ENCODE peak calls at places on chromosome 16, in four cellular contexts. One of them, this sample, is unnamed.

GRCh38 chr16:578870-579405 is 9.2 kb downstream of the PIGQ start:
- DNase-seq in HAP-1: peak; percentile 86
- DNase-seq in endodermal cell: peak; percentile 92
- DNase-seq in aorta: peak; percentile 85
- DNase-seq in this sample: no peak

GRCh38 chr16:10601444-10602401 is 21.3 kb upstream of the EMP2 start:
- DNase-seq in HAP-1: no peak
- DNase-seq in endodermal cell: no peak
- DNase-seq in aorta: no peak
- DNase-seq in this sample: no peak

GRCh38 chr16:81443688-81444447 is 740 bp upstream of the CMIP start:
- DNase-seq in HAP-1: peak; percentile 32
- DNase-seq in endodermal cell: peak; percentile 71
- DNase-seq in aorta: peak; percentile 84
- DNase-seq in this sample: no peak

GRCh38 chr16:62899737-62900136 is 863.5 kb upstream of the CDH8 start:
- DNase-seq in HAP-1: no peak
- DNase-seq in endodermal cell: no peak
- DNase-seq in aorta: no peak
- DNase-seq in this sample: no peak

GRCh38 chr16:3774156-3774767 is 56.9 kb upstream of the TRAP1 start:
- DNase-seq in HAP-1: no peak
- DNase-seq in endodermal cell: no peak
- DNase-seq in aorta: no peak
- DNase-seq in this sample: no peak

GRCh38 chr16:20884240-20884556 is 16.0 kb downstream of the DCUN1D3 start:
- DNase-seq in HAP-1: no peak
- DNase-seq in endodermal cell: no peak
- DNase-seq in aorta: no peak
- DNase-seq in this sample: no peak

GRCh38 chr16:13343981-13344380 is 442.6 kb downstream of the SHISA9 start:
- DNase-seq in HAP-1: no peak
- DNase-seq in endodermal cell: no peak
- DNase-seq in aorta: no peak
- DNase-seq in this sample: no peak

GRCh38 chr16:19746561-19746960 is 28.5 kb downstream of the IQCK start:
- DNase-seq in HAP-1: peak; percentile 15
- DNase-seq in endodermal cell: no peak
- DNase-seq in aorta: no peak
- DNase-seq in this sample: no peak

GRCh38 chr16:73058221-73058615 is 10.3 kb upstream of the ZFHX3 start:
- DNase-seq in HAP-1: no peak
- DNase-seq in endodermal cell: peak; percentile 69
- DNase-seq in aorta: peak; percentile 84
- DNase-seq in this sample: no peak

GRCh38 chr16:11781773-11782172 is 15.3 kb downstream of the ZC3H7A start:
- DNase-seq in HAP-1: no peak
- DNase-seq in endodermal cell: no peak
- DNase-seq in aorta: no peak
- DNase-seq in this sample: no peak

GRCh38 chr16:67173323-67173722 is 3.0 kb downstream of the NOL3 start:
- DNase-seq in HAP-1: no peak
- DNase-seq in endodermal cell: peak; percentile 61
- DNase-seq in aorta: no peak
- DNase-seq in this sample: no peak

GRCh38 chr16:67169642-67170167 is 633 bp upstream of the NOL3 start:
- DNase-seq in HAP-1: peak; percentile 88
- DNase-seq in endodermal cell: peak; percentile 96
- DNase-seq in aorta: no peak
- DNase-seq in this sample: no peak

GRCh38 chr16:67170168-67170947 is at the start of gene NOL3:
- DNase-seq in HAP-1: peak; percentile 92
- DNase-seq in endodermal cell: peak; percentile 95
- DNase-seq in aorta: peak; percentile 95
- DNase-seq in this sample: no peak

GRCh38 chr16:67169011-67169451 is 1.3 kb upstream of the NOL3 start:
- DNase-seq in HAP-1: no peak
- DNase-seq in endodermal cell: peak; percentile 88
- DNase-seq in aorta: no peak
- DNase-seq in this sample: no peak

GRCh38 chr16:67170948-67171649 is 761 bp downstream of the NOL3 start:
- DNase-seq in HAP-1: peak; percentile 34
- DNase-seq in endodermal cell: peak; percentile 65
- DNase-seq in aorta: no peak
- DNase-seq in this sample: no peak
- H3K4me1 ChIP-seq in HAP-1: peaks cover 38% of the 10 kb centered on the region
- H3K4me1 ChIP-seq in endodermal cell: no peaks in the 10 kb centered on the region
- H3K4me1 ChIP-seq in aorta: no peaks in the 10 kb centered on the region
- H3K4me1 ChIP-seq in this sample: peaks cover 4% of the 10 kb centered on the region

DNA sequence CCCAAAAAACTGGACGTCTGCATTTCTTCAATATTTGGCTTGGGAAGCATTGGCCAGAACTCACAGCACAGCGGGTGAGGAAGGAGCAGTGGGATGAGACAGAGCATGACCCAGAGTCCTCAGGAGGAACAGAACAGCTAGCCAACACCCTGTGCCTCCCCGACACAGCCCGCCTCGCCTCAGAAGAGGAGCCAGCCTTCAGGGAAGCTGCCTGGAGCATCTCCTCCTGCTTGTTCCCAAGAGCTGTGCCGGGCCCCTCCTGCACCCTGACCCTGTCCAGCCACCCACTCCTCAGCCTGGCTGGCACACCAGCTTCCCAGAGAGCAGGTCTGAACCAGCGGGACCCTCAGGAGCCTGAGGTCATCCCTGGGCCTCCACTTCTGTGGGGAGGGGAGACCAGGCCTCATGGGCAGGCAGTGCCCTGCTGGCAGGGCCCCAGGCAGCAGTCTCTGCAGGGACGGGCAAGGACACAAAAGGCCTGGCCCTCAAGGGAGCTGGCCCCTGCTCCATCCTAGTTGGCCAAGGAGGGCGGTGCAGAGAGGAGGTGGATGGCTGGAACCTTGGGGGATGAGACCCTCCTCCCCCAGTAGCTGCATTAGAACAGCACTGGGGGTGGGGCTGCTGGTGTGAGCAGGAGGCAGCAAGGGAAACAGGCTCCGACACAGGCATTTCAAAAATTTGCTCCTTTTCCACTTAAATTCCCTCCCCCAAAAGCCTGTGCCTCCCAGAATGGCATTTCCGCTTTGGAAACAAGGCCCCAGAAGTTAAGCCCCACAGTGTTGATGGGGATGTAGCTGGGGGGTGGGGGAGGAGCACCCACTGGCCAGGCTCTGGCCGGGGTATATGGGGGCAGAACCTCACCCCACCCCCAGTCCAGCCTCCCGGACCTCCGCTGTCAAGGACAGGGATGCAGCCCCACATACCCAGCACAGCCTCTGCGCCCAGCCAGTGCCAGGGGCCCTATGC is 1.8 kb upstream of the BCAR1 start:
- DNase-seq in HAP-1: peak; percentile 54
- DNase-seq in endodermal cell: peak; percentile 95
- DNase-seq in aorta: peak; percentile 77
- DNase-seq in this sample: peak; percentile 85
- H3K4me1 ChIP-seq in HAP-1: peaks cover 8% of the 10 kb centered on the region
- H3K4me1 ChIP-seq in endodermal cell: peaks cover 29% of the 10 kb centered on the region
- H3K4me1 ChIP-seq in aorta: no peaks in the 10 kb centered on the region
- H3K4me1 ChIP-seq in this sample: peaks cover 43% of the 10 kb centered on the region

GRCh38 chr16:67024384-67024896 is 4.5 kb upstream of the CBFB start:
- DNase-seq in HAP-1: no peak
- DNase-seq in endodermal cell: no peak
- DNase-seq in aorta: no peak
- DNase-seq in this sample: no peak
- H3K4me1 ChIP-seq in HAP-1: peaks cover 3% of the 10 kb centered on the region
- H3K4me1 ChIP-seq in endodermal cell: peaks cover 13% of the 10 kb centered on the region
- H3K4me1 ChIP-seq in aorta: no peaks in the 10 kb centered on the region
- H3K4me1 ChIP-seq in this sample: no peaks in the 10 kb centered on the region

DNA sequence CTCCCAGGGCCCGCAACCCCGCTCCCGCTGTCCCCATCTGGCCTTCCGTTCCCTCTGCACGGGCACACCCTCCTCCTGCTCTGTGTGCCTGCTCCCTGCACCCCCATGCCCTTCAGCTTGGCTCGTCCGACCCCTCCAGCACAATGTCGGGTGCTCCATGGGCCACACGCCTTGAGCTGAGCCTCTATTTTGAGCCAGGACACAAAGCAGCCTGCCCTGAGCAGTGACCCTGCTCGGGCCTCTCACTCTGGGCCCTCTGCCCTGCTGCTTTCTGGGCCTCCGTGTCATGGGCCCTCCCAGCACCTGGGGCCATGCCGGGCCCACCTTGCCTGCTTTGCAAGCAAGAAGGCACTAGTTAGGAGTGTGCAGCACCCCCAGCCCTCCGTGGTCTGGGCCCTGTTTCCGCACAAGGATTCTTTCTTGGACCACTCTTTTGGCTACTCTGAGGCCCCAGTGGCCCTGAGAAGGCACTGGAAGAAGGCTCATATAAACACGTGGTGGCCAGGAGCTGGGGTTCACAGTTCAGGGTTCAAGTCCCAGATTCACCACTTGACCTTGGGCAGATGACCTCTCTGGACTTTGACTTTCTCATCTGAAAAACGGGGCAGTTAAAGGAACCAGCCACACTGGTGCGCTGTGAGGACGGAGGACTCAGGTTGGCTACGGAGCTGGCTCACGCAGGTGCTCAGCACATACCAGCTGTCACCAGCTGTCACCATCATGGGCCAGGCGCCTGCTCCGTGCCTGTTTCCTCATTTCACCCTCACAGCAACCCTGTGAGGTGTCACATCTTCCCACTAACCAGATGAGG is 166.1 kb upstream of the GSE1 start:
- DNase-seq in HAP-1: no peak
- DNase-seq in endodermal cell: no peak
- DNase-seq in aorta: no peak
- DNase-seq in this sample: no peak
- H3K4me1 ChIP-seq in HAP-1: no peaks in the 10 kb centered on the region
- H3K4me1 ChIP-seq in endodermal cell: peaks cover 10% of the 10 kb centered on the region
- H3K4me1 ChIP-seq in aorta: no peaks in the 10 kb centered on the region
- H3K4me1 ChIP-seq in this sample: peaks cover 4% of the 10 kb centered on the region

GRCh38 chr16:49837673-49838360 is 18.1 kb downstream of the ZNF423 start:
- DNase-seq in HAP-1: no peak
- DNase-seq in endodermal cell: no peak
- DNase-seq in aorta: no peak
- DNase-seq in this sample: no peak

GRCh38 chr16:49836218-49836617 is 19.7 kb downstream of the ZNF423 start:
- DNase-seq in HAP-1: no peak
- DNase-seq in endodermal cell: no peak
- DNase-seq in aorta: peak; percentile 75
- DNase-seq in this sample: no peak

GRCh38 chr16:49838361-49838638 is 17.6 kb downstream of the ZNF423 start:
- DNase-seq in HAP-1: no peak
- DNase-seq in endodermal cell: no peak
- DNase-seq in aorta: no peak
- DNase-seq in this sample: no peak

GRCh38 chr16:49835116-49835880 is 20.6 kb downstream of the ZNF423 start:
- DNase-seq in HAP-1: no peak
- DNase-seq in endodermal cell: no peak
- DNase-seq in aorta: no peak
- DNase-seq in this sample: no peak

GRCh38 chr16:49836668-49837067 is 19.2 kb downstream of the ZNF423 start:
- DNase-seq in HAP-1: no peak
- DNase-seq in endodermal cell: no peak
- DNase-seq in aorta: no peak
- DNase-seq in this sample: no peak
- H3K4me1 ChIP-seq in HAP-1: peaks cover 20% of the 10 kb centered on the region
- H3K4me1 ChIP-seq in endodermal cell: peaks cover 23% of the 10 kb centered on the region
- H3K4me1 ChIP-seq in aorta: no peaks in the 10 kb centered on the region
- H3K4me1 ChIP-seq in this sample: peaks cover 28% of the 10 kb centered on the region

This sample was measured in iPS DF 6.9.